ENCODE peak calls at places on chromosomes 6 and 20, in nine cellular contexts. D, Q, K, R, J, G, Y, W and N are unnamed samples.

GRCh38 chr6:20952605-20953004 is 418.3 kb downstream of the CDKAL1 start:
- DNase-seq in D (no peak), Q (no peak), K (peak; percentile 75), R (no peak), J (no peak), G (no peak), Y (peak; percentile 60), W (no peak), N (no peak)

GRCh38 chr6:131488780-131489179 is 84.2 kb upstream of the ARG1 start:
- DNase-seq in D (no peak), Q (no peak), K (no peak), R (no peak), J (no peak), G (no peak), Y (no peak), W (no peak), N (no peak)

GRCh38 chr6:17505062-17505476 is 95.0 kb upstream of the FAM8A1 start:
- DNase-seq in D (no peak), Q (no peak), K (peak; percentile 41), R (no peak), J (no peak), G (no peak), Y (peak; percentile 11), W (no peak), N (no peak)

GRCh38 chr20:48308232-48308781 is 519.5 kb downstream of the PREX1 start:
- DNase-seq in D (no peak), Q (no peak), K (no peak), R (peak; percentile 93), J (no peak), G (no peak), Y (no peak), W (no peak), N (no peak)

GRCh38 chr20:4329232-4329631 is 313.9 kb upstream of the RNF24 start:
- DNase-seq in D (no peak), Q (no peak), K (no peak), R (no peak), J (no peak), G (no peak), Y (no peak), W (no peak), N (no peak)

GRCh38 chr20:37095108-37095608 is 639 bp downstream of the RBL1 start:
- DNase-seq in D (no peak), Q (peak; percentile 37), K (peak; percentile 12), R (no peak), J (peak; percentile 22), G (no peak), Y (no peak), W (peak; percentile 38), N (no peak)

GRCh38 chr20:7667194-7667593 is 273.1 kb downstream of the HAO1 start:
- DNase-seq in D (no peak), Q (no peak), K (peak; percentile 20), R (no peak), J (no peak), G (no peak), Y (peak; percentile 32), W (no peak), N (no peak)

GRCh38 chr20:25282034-25282781 is 34.3 kb downstream of the PYGB start:
- DNase-seq in D (no peak), Q (no peak), K (no peak), R (no peak), J (peak; percentile 8), G (no peak), Y (no peak), W (peak; percentile 23), N (peak; percentile 41)

GRCh38 chr20:54268941-54269340 is 61.1 kb downstream of the PFDN4 start:
- DNase-seq in D (no peak), Q (no peak), K (no peak), R (no peak), J (no peak), G (no peak), Y (no peak), W (no peak), N (no peak)

GRCh38 chr6:112252571-112253504 is 1.5 kb downstream of the LAMA4 start:
- DNase-seq in D (no peak), Q (no peak), K (peak; percentile 71), R (no peak), J (no peak), G (no peak), Y (no peak), W (no peak), N (no peak)

GRCh38 chr20:4443016-4443415 is 278.7 kb upstream of the PRND start:
- DNase-seq in D (no peak), Q (no peak), K (no peak), R (no peak), J (no peak), G (no peak), Y (no peak), W (no peak), N (no peak)

GRCh38 chr6:161056451-161056850 is 64.9 kb downstream of the MAP3K4 start:
- DNase-seq in D (no peak), Q (no peak), K (no peak), R (no peak), J (no peak), G (no peak), Y (no peak), W (no peak), N (no peak)

GRCh38 chr6:81371929-81372328 is 380.6 kb downstream of the TENT5A start:
- DNase-seq in D (no peak), Q (no peak), K (no peak), R (no peak), J (no peak), G (no peak), Y (no peak), W (no peak), N (no peak)

GRCh38 chr6:125230674-125231073 is 71.1 kb downstream of the HDDC2 start:
- DNase-seq in D (no peak), Q (no peak), K (no peak), R (no peak), J (no peak), G (no peak), Y (no peak), W (no peak), N (no peak)

GRCh38 chr6:170433163-170434095 is 119.7 kb downstream of the PSMB1 start:
- DNase-seq in D (no peak), Q (no peak), K (peak; percentile 13), R (no peak), J (no peak), G (no peak), Y (no peak), W (no peak), N (no peak)

GRCh38 chr6:38185244-38185643 is 365.7 kb downstream of the ZFAND3 start:
- DNase-seq in D (no peak), Q (no peak), K (no peak), R (no peak), J (no peak), G (no peak), Y (no peak), W (no peak), N (no peak)

GRCh38 chr6:164151161-164151728 is 736.7 kb downstream of the QKI start:
- DNase-seq in D (peak; percentile 41), Q (no peak), K (no peak), R (no peak), J (no peak), G (no peak), Y (no peak), W (no peak), N (no peak)

GRCh38 chr6:60952500-60952899 is 1333.5 kb downstream of the KHDRBS2 start:
- DNase-seq in D (no peak), Q (no peak), K (no peak), R (no peak), J (no peak), G (no peak), Y (no peak), W (no peak), N (no peak)

GRCh38 chr20:1376453-1377270 is 16.2 kb downstream of the FKBP1A start:
- DNase-seq in D (no peak), Q (no peak), K (no peak), R (no peak), J (no peak), G (no peak), Y (no peak), W (no peak), N (peak; percentile 20)

GRCh38 chr6:100134703-100135102 is 140.7 kb upstream of the MCHR2 start:
- DNase-seq in D (no peak), Q (no peak), K (peak; percentile 37), R (no peak), J (no peak), G (no peak), Y (peak; percentile 75), W (no peak), N (no peak)

GRCh38 chr6:67698534-67698933 is 936.5 kb upstream of the ADGRB3 start:
- DNase-seq in D (no peak), Q (no peak), K (peak; percentile 47), R (no peak), J (no peak), G (no peak), Y (no peak), W (no peak), N (no peak)

GRCh38 chr6:51953246-51953645 is 134.2 kb downstream of the PKHD1 start:
- DNase-seq in D (no peak), Q (no peak), K (no peak), R (no peak), J (no peak), G (no peak), Y (no peak), W (no peak), N (no peak)

GRCh38 chr6:114008331-114008730 is 37.4 kb upstream of the HDAC2 start:
- DNase-seq in D (no peak), Q (no peak), K (no peak), R (no peak), J (no peak), G (no peak), Y (no peak), W (no peak), N (no peak)

GRCh38 chr20:6848992-6849391 is 81.5 kb downstream of the BMP2 start:
- DNase-seq in D (no peak), Q (no peak), K (no peak), R (no peak), J (no peak), G (no peak), Y (no peak), W (no peak), N (no peak)

GRCh38 chr20:49674383-49675352 is 39.0 kb downstream of the B4GALT5 start:
- DNase-seq in D (no peak), Q (no peak), K (peak; percentile 57), R (no peak), J (no peak), G (no peak), Y (no peak), W (no peak), N (no peak)

GRCh38 chr6:127343753-127344659 is 597 bp upstream of the ECHDC1 start:
- DNase-seq in D (no peak), Q (no peak), K (peak; percentile 60), R (peak; percentile 31), J (no peak), G (no peak), Y (peak; percentile 24), W (no peak), N (no peak)

GRCh38 chr6:42929928-42930360 is 664 bp downstream of the CNPY3 start:
- DNase-seq in D (no peak), Q (peak; percentile 25), K (peak; percentile 91), R (no peak), J (no peak), G (peak; percentile 32), Y (peak; percentile 57), W (peak; percentile 45), N (peak; percentile 49)

GRCh38 chr6:147287869-147288271 is 83.7 kb downstream of the STXBP5 start:
- DNase-seq in D (no peak), Q (no peak), K (peak; percentile 81), R (no peak), J (peak; percentile 24), G (no peak), Y (peak; percentile 42), W (no peak), N (no peak)

GRCh38 chr20:37892001-37892400 is 10.9 kb upstream of the VSTM2L start:
- DNase-seq in D (no peak), Q (no peak), K (no peak), R (no peak), J (no peak), G (no peak), Y (no peak), W (no peak), N (no peak)

GRCh38 chr6:17167327-17167979 is 65.6 kb downstream of the STMND1 start:
- DNase-seq in D (peak; percentile 52), Q (no peak), K (peak; percentile 31), R (peak; percentile 90), J (peak; percentile 65), G (no peak), Y (peak; percentile 49), W (peak; percentile 45), N (no peak)

GRCh38 chr20:15143478-15143877 is 806.1 kb upstream of the FLRT3 start:
- DNase-seq in D (no peak), Q (no peak), K (no peak), R (no peak), J (no peak), G (no peak), Y (no peak), W (no peak), N (no peak)